ENCODE peak calls at places on chromosomes 6 and 20, in six cellular contexts. One of them, this sample, is unnamed.

GRCh38 chr20:37323985-37324384 is 22.0 kb upstream of the SRC start:
- DNase-seq in B cell: no peak
- DNase-seq in erythroblast: no peak
- DNase-seq in GM23338: no peak
- DNase-seq in cardiac fibroblast: peak; percentile 89
- DNase-seq in CD8-positive, alpha-beta memory T cell: no peak
- DNase-seq in this sample: no peak

GRCh38 chr20:39206899-39207564 is 244.9 kb downstream of the DHX35 start:
- DNase-seq in B cell: no peak
- DNase-seq in erythroblast: no peak
- DNase-seq in GM23338: no peak
- DNase-seq in cardiac fibroblast: no peak
- DNase-seq in CD8-positive, alpha-beta memory T cell: no peak
- DNase-seq in this sample: peak; percentile 26

GRCh38 chr20:10955166-10955565 is 281.4 kb upstream of the JAG1 start:
- DNase-seq in B cell: no peak
- DNase-seq in erythroblast: no peak
- DNase-seq in GM23338: no peak
- DNase-seq in cardiac fibroblast: no peak
- DNase-seq in CD8-positive, alpha-beta memory T cell: no peak
- DNase-seq in this sample: no peak

GRCh38 chr6:5361371-5361770 is 100.1 kb downstream of the FARS2 start:
- DNase-seq in B cell: no peak
- DNase-seq in erythroblast: no peak
- DNase-seq in GM23338: no peak
- DNase-seq in cardiac fibroblast: peak; percentile 73
- DNase-seq in CD8-positive, alpha-beta memory T cell: no peak
- DNase-seq in this sample: peak; percentile 8

GRCh38 chr6:6738922-6739717 is 150.6 kb downstream of the LY86 start:
- DNase-seq in B cell: no peak
- DNase-seq in erythroblast: peak; percentile 21
- DNase-seq in GM23338: no peak
- DNase-seq in cardiac fibroblast: no peak
- DNase-seq in CD8-positive, alpha-beta memory T cell: no peak
- DNase-seq in this sample: no peak

GRCh38 chr20:62524486-62524885 is 48.7 kb upstream of the GATA5 start:
- DNase-seq in B cell: no peak
- DNase-seq in erythroblast: no peak
- DNase-seq in GM23338: peak; percentile 57
- DNase-seq in cardiac fibroblast: no peak
- DNase-seq in CD8-positive, alpha-beta memory T cell: no peak
- DNase-seq in this sample: no peak

GRCh38 chr20:18288748-18289705 is 700 bp downstream of the ZNF133 start:
- DNase-seq in B cell: no peak
- DNase-seq in erythroblast: peak; percentile 57
- DNase-seq in GM23338: peak; percentile 57
- DNase-seq in cardiac fibroblast: peak; percentile 38
- DNase-seq in CD8-positive, alpha-beta memory T cell: no peak
- DNase-seq in this sample: peak; percentile 29

GRCh38 chr6:167396659-167397490 is 72.0 kb downstream of the TTLL2 start:
- DNase-seq in B cell: no peak
- DNase-seq in erythroblast: no peak
- DNase-seq in GM23338: no peak
- DNase-seq in cardiac fibroblast: no peak
- DNase-seq in CD8-positive, alpha-beta memory T cell: no peak
- DNase-seq in this sample: no peak

GRCh38 chr20:25129908-25130307 is 48.0 kb upstream of the VSX1 start:
- DNase-seq in B cell: no peak
- DNase-seq in erythroblast: no peak
- DNase-seq in GM23338: peak; percentile 28
- DNase-seq in cardiac fibroblast: no peak
- DNase-seq in CD8-positive, alpha-beta memory T cell: no peak
- DNase-seq in this sample: no peak

GRCh38 chr6:8131265-8131897 is 29.0 kb upstream of the EEF1E1 start:
- DNase-seq in B cell: peak; percentile 21
- DNase-seq in erythroblast: peak; percentile 37
- DNase-seq in GM23338: peak; percentile 90
- DNase-seq in cardiac fibroblast: peak; percentile 79
- DNase-seq in CD8-positive, alpha-beta memory T cell: no peak
- DNase-seq in this sample: peak; percentile 49

GRCh38 chr20:50376888-50377459 is 133.2 kb upstream of the PTPN1 start:
- DNase-seq in B cell: no peak
- DNase-seq in erythroblast: no peak
- DNase-seq in GM23338: no peak
- DNase-seq in cardiac fibroblast: no peak
- DNase-seq in CD8-positive, alpha-beta memory T cell: no peak
- DNase-seq in this sample: peak; percentile 56

GRCh38 chr6:130394238-130394637 is 28.4 kb downstream of the TMEM200A start:
- DNase-seq in B cell: no peak
- DNase-seq in erythroblast: no peak
- DNase-seq in GM23338: no peak
- DNase-seq in cardiac fibroblast: no peak
- DNase-seq in CD8-positive, alpha-beta memory T cell: no peak
- DNase-seq in this sample: no peak

GRCh38 chr6:44444853-44445252 is 57.3 kb downstream of the CDC5L start:
- DNase-seq in B cell: no peak
- DNase-seq in erythroblast: no peak
- DNase-seq in GM23338: peak; percentile 27
- DNase-seq in cardiac fibroblast: no peak
- DNase-seq in CD8-positive, alpha-beta memory T cell: no peak
- DNase-seq in this sample: no peak

GRCh38 chr6:35078226-35078850 is 62.8 kb downstream of the TCP11 start:
- DNase-seq in B cell: no peak
- DNase-seq in erythroblast: no peak
- DNase-seq in GM23338: no peak
- DNase-seq in cardiac fibroblast: no peak
- DNase-seq in CD8-positive, alpha-beta memory T cell: no peak
- DNase-seq in this sample: no peak

GRCh38 chr6:125194980-125195379 is 41.4 kb downstream of the TPD52L1 start:
- DNase-seq in B cell: no peak
- DNase-seq in erythroblast: no peak
- DNase-seq in GM23338: no peak
- DNase-seq in cardiac fibroblast: no peak
- DNase-seq in CD8-positive, alpha-beta memory T cell: no peak
- DNase-seq in this sample: no peak

GRCh38 chr6:48068326-48069191 is 42.4 kb downstream of the PTCHD4 start:
- DNase-seq in B cell: no peak
- DNase-seq in erythroblast: no peak
- DNase-seq in GM23338: peak; percentile 67
- DNase-seq in cardiac fibroblast: no peak
- DNase-seq in CD8-positive, alpha-beta memory T cell: no peak
- DNase-seq in this sample: no peak

GRCh38 chr20:63064310-63064709 is 57.5 kb upstream of the BHLHE23 start:
- DNase-seq in B cell: no peak
- DNase-seq in erythroblast: no peak
- DNase-seq in GM23338: no peak
- DNase-seq in cardiac fibroblast: no peak
- DNase-seq in CD8-positive, alpha-beta memory T cell: no peak
- DNase-seq in this sample: peak; percentile 45

This sample was measured in RPMI7951.